ENCODE peak calls at places on chromosomes 1 and 21, in nine cellular contexts. T is HFF-Myc, V is putamen, F is M059J, O is B cell, Z is EH, P is GM04504, W is fibroblast of gingiva, E is Daoy. I is an unnamed sample.
A peak's percentile ranks its signal among the peaks of the same experiment; 100 is the strongest.

GRCh38 chr21:43716376-43717165 is 2.4 kb upstream of the PDXK start:
- DNase-seq in E (no peak), W (peak; percentile 55), Z (peak; percentile 70), P (no peak), O (no peak), V (no peak), F (peak; percentile 78), T (no peak), I (no peak)

GRCh38 chr1:207890136-207890738 is 20.7 kb downstream of the CD34 start:
- DNase-seq in Z (peak; percentile 96), F (peak; percentile 94), E (peak; percentile 70), O (no peak), V (peak; percentile 57), T (peak; percentile 71), P (peak; percentile 73), W (peak; percentile 82), I (peak; percentile 85)

GRCh38 chr21:45001134-45002095 is 61.6 kb downstream of the SLX9 start:
- DNase-seq in V (no peak), W (peak; percentile 87), E (peak; percentile 91), F (peak; percentile 89), T (no peak), Z (peak; percentile 82), O (no peak), P (peak; percentile 67), I (peak; percentile 92)

GRCh38 chr1:40635763-40636500 is 29.6 kb downstream of the RIMS3 start:
- DNase-seq in P (no peak), W (no peak), V (no peak), F (no peak), E (no peak), Z (no peak), T (no peak), O (no peak), I (no peak)

GRCh38 chr1:39681999-39682398 is 9.2 kb downstream of the HPCAL4 start:
- DNase-seq in O (no peak), Z (no peak), P (no peak), F (no peak), W (no peak), T (no peak), E (no peak), V (no peak), I (no peak)

GRCh38 chr1:91282695-91283420 is 121.8 kb downstream of the HFM1 start:
- DNase-seq in T (peak; percentile 50), O (peak; percentile 40), E (peak; percentile 77), W (peak; percentile 71), P (peak; percentile 31), V (peak; percentile 62), Z (peak; percentile 73), F (peak; percentile 67), I (peak; percentile 25)

GRCh38 chr1:161193561-161194235 is 5.2 kb downstream of the ADAMTS4 start:
- DNase-seq in O (no peak), W (peak; percentile 69), F (no peak), Z (no peak), E (no peak), V (peak; percentile 86), P (no peak), T (no peak), I (peak; percentile 23)

GRCh38 chr1:227788279-227789041 is 27.0 kb upstream of the PRSS38 start:
- DNase-seq in F (peak; percentile 57), W (no peak), E (peak; percentile 72), V (no peak), P (no peak), Z (no peak), O (no peak), T (no peak), I (peak; percentile 84)

GRCh38 chr1:21290546-21290944 is 282 bp upstream of the ECE1 start:
- DNase-seq in O (peak; percentile 86), F (peak; percentile 30), T (no peak), V (no peak), Z (no peak), W (no peak), E (no peak), P (no peak), I (no peak)

GRCh38 chr1:43963006-43963405 is 6.8 kb upstream of the DPH2 start:
- DNase-seq in T (no peak), E (no peak), Z (no peak), P (no peak), V (no peak), W (no peak), O (no peak), F (no peak), I (no peak)

GRCh38 chr1:29180497-29181412 is 945 bp downstream of the SRSF4 start:
- DNase-seq in W (no peak), E (no peak), T (no peak), O (no peak), F (no peak), V (no peak), Z (no peak), P (peak; percentile 23), I (no peak)

GRCh38 chr1:151130837-151131586 is 15.4 kb downstream of the SEMA6C start:
- DNase-seq in E (no peak), T (peak; percentile 53), V (peak; percentile 65), W (peak; percentile 39), P (peak; percentile 66), F (no peak), Z (peak; percentile 86), O (peak; percentile 92), I (no peak)

GRCh38 chr1:97192872-97193572 is 471.4 kb downstream of the PTBP2 start:
- DNase-seq in T (peak; percentile 76), V (no peak), F (peak; percentile 94), O (no peak), W (peak; percentile 83), Z (peak; percentile 95), E (peak; percentile 95), P (peak; percentile 83), I (peak; percentile 90)

GRCh38 chr1:150543500-150544143 is 5.6 kb upstream of the ADAMTSL4 start:
- DNase-seq in T (no peak), P (no peak), O (peak; percentile 14), E (no peak), V (no peak), W (peak; percentile 71), Z (no peak), F (no peak), I (no peak)

GRCh38 chr1:169696273-169697100 is 14.9 kb downstream of the SELL start:
- DNase-seq in Z (no peak), T (no peak), E (no peak), F (no peak), O (no peak), V (no peak), W (no peak), P (no peak), I (no peak)

GRCh38 chr21:42567181-42567560 is 53.5 kb downstream of the SLC37A1 start:
- DNase-seq in F (no peak), W (no peak), V (no peak), T (no peak), Z (no peak), P (no peak), E (no peak), O (no peak), I (no peak)

GRCh38 chr1:2916153-2916552 is 105.1 kb upstream of the ACTRT2 start:
- DNase-seq in Z (no peak), F (no peak), O (no peak), W (no peak), T (no peak), V (no peak), P (no peak), E (no peak), I (no peak)

GRCh38 chr1:244340396-244340795 is 111.3 kb downstream of the ADSS2 start:
- DNase-seq in W (no peak), O (no peak), T (no peak), V (no peak), F (no peak), E (no peak), P (no peak), Z (no peak), I (no peak)

GRCh38 chr1:14913475-14914155 is 239.9 kb upstream of the TMEM51 start:
- DNase-seq in O (no peak), W (no peak), F (no peak), Z (no peak), T (no peak), V (no peak), E (no peak), P (no peak), I (no peak)

GRCh38 chr1:27970401-27970800 is 10.6 kb downstream of the XKR8 start:
- DNase-seq in V (no peak), P (peak; percentile 69), Z (peak; percentile 90), E (no peak), O (no peak), W (peak; percentile 75), F (peak; percentile 83), T (peak; percentile 9), I (peak; percentile 82)

GRCh38 chr1:237811633-237812032 is 79.1 kb downstream of the ZP4 start:
- DNase-seq in W (no peak), P (no peak), O (no peak), E (no peak), F (no peak), Z (no peak), T (no peak), V (no peak), I (no peak)

GRCh38 chr1:58594556-58594955 is 17.5 kb upstream of the TACSTD2 start:
- DNase-seq in Z (no peak), F (no peak), T (no peak), W (no peak), E (no peak), V (no peak), P (no peak), O (no peak), I (no peak)

GRCh38 chr1:15128520-15129313 is 24.8 kb upstream of the TMEM51 start:
- DNase-seq in V (peak; percentile 19), O (peak; percentile 76), P (peak; percentile 26), Z (peak; percentile 70), W (peak; percentile 41), F (peak; percentile 66), E (peak; percentile 80), T (peak; percentile 44), I (peak; percentile 47)

GRCh38 chr21:35208810-35209517 is 159.9 kb upstream of the RUNX1 start:
- DNase-seq in W (peak; percentile 54), F (peak; percentile 62), Z (peak; percentile 68), E (no peak), P (no peak), V (peak; percentile 28), T (no peak), O (no peak), I (peak; percentile 13)

GRCh38 chr1:48430832-48431231 is 41.2 kb downstream of the SPATA6 start:
- DNase-seq in O (no peak), E (no peak), F (no peak), W (no peak), T (no peak), Z (no peak), P (no peak), V (no peak), I (no peak)

GRCh38 chr1:119146466-119146865 is 6.0 kb upstream of the WARS2 start:
- DNase-seq in E (no peak), W (no peak), V (no peak), O (no peak), P (no peak), F (no peak), T (no peak), Z (no peak), I (no peak)

GRCh38 chr1:22760453-22760852 is 49.8 kb downstream of the EPHB2 start:
- DNase-seq in T (no peak), F (peak; percentile 87), V (no peak), E (peak; percentile 70), P (no peak), W (no peak), O (no peak), Z (peak; percentile 52), I (no peak)

GRCh38 chr1:39268906-39269305 is 64.4 kb downstream of the MACF1 start:
- DNase-seq in F (no peak), E (peak; percentile 18), V (no peak), Z (peak; percentile 20), T (no peak), W (no peak), O (no peak), P (no peak), I (no peak)

GRCh38 chr21:37060296-37060695 is 12.6 kb downstream of the PIGP start:
- DNase-seq in W (peak; percentile 97), E (peak; percentile 96), F (peak; percentile 97), T (peak; percentile 95), P (peak; percentile 89), Z (peak; percentile 96), O (no peak), V (peak; percentile 42), I (peak; percentile 80)

GRCh38 chr1:156571959-156572662 is at the start of gene IQGAP3:
- DNase-seq in Z (peak; percentile 88), O (peak; percentile 89), P (peak; percentile 61), V (peak; percentile 76), F (peak; percentile 91), W (peak; percentile 70), E (peak; percentile 91), T (no peak), I (peak; percentile 91)

GRCh38 chr1:211490821-211491415 is 1.0 kb downstream of the RD3 start:
- DNase-seq in F (no peak), V (no peak), W (no peak), T (no peak), P (no peak), Z (no peak), E (no peak), O (no peak), I (no peak)

I was measured in MG63.